ENCODE peak calls at places on chromosomes 3 and 15, in six cellular contexts. V is transverse colon, P is ovary, X is uterus, Z is endothelial cell of umbilical vein, T is esophagus squamous epithelium. M is an unnamed sample.

GRCh38 chr3:174488527-174488926 is 370.6 kb upstream of the NAALADL2 start:
- DNase-seq in V (no peak), P (no peak), X (no peak), Z (no peak), T (no peak), M (no peak)

GRCh38 chr3:2212211-2212610 is 113.5 kb downstream of the CNTN4 start:
- DNase-seq in V (no peak), P (no peak), X (no peak), Z (no peak), T (no peak), M (no peak)

GRCh38 chr3:184042617-184043016 is 10.2 kb upstream of the HTR3C start:
- DNase-seq in V (no peak), P (no peak), X (no peak), Z (no peak), T (no peak), M (no peak)

GRCh38 chr15:67382723-67383122 is 128.1 kb downstream of the IQCH start:
- DNase-seq in V (no peak), P (no peak), X (no peak), Z (no peak), T (no peak), M (no peak)

GRCh38 chr15:83320404-83320803 is 35.9 kb upstream of the BNC1 start:
- DNase-seq in V (no peak), P (no peak), X (no peak), Z (no peak), T (no peak), M (no peak)

GRCh38 chr3:112815981-112816380 is 30.7 kb downstream of the CD200R1L start:
- DNase-seq in V (no peak), P (no peak), X (no peak), Z (no peak), T (no peak), M (no peak)

GRCh38 chr3:188749830-188750229 is 421.9 kb upstream of the TPRG1 start:
- DNase-seq in V (no peak), P (no peak), X (no peak), Z (no peak), T (no peak), M (no peak)

GRCh38 chr15:32671339-32672325 is 30.1 kb downstream of the SCG5 start:
- DNase-seq in V (no peak), P (no peak), X (no peak), Z (no peak), T (no peak), M (no peak)

GRCh38 chr15:25844542-25844941 is 18.6 kb downstream of the ATP10A start:
- DNase-seq in V (no peak), P (no peak), X (no peak), Z (no peak), T (no peak), M (no peak)

GRCh38 chr15:51367322-51367976 is 26.0 kb downstream of the GLDN start:
- DNase-seq in V (no peak), P (peak), X (no peak), Z (no peak), T (no peak), M (no peak)

GRCh38 chr3:55453871-55454496 is 33.1 kb downstream of the WNT5A start:
- DNase-seq in V (no peak), P (no peak), X (no peak), Z (no peak), T (no peak), M (no peak)

GRCh38 chr15:29656636-29657475 is 165.4 kb downstream of the TJP1 start:
- DNase-seq in V (no peak), P (no peak), X (no peak), Z (no peak), T (no peak), M (no peak)

DNA sequence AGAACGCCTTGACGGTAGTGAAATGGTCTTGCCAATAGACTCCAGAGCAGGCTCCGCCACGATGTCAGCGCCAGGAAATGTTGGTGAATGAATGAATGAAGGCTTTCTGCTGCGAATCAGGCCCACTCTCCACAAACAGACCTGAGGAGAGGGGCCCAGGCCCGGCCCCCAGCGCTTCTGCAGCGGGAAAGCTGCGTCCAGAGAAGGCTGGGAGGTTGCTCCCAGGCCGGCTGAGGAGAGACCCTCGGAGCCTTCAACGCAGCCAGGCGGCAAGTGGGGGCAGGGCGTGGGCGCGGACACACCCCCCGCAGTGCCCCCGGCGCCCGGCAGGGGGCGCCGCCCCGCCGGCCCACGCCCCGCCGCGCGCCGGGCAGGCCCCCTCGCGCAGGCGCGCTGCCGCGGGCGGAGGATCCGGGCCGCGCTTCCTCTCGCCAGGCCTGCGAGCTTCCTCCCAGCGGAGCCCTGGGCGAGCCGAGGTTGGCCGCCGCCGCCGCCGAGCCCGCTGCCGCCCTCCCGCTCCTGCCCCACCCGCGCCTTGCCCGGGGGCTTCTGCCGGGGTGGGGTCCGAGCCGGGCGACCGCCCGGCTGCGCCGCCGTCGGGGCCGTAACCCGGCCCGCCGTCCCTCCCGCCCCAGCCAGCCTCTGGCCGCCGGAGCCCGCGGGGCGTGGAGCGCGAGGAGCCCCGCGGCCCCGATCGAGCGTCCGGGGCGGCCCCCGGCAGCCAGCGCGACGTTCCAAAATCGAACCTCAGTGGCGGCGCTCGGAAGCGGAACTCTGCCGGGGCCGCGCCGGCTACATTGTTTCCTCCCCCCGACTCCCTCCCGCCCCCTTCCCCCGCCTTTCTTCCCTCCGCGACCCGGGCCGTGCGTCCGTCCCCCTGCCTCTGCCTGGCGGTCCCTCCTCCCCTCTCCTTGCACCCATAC is at the start of gene CSK:
- DNase-seq in V (peak), P (peak), X (no peak), Z (peak), T (no peak), M (peak)
- TF ChIP-seq POLR2A in V (no peak), P (peak), X (peak), Z (peak), T (no peak), M (peak)

GRCh38 chr3:62318752-62319569 is 54.4 kb downstream of the FEZF2 start:
- DNase-seq in V (peak), P (peak), X (peak), Z (peak), T (peak), M (peak)
- TF ChIP-seq POLR2A in V (no peak), P (peak), X (no peak), Z (no peak), T (no peak), M (no peak)

GRCh38 chr3:158098834-158099424 is 7.3 kb downstream of the SHOX2 start:
- DNase-seq in V (no peak), P (no peak), X (no peak), Z (no peak), T (no peak), M (no peak)

GRCh38 chr3:158100681-158101080 is 5.5 kb downstream of the SHOX2 start:
- DNase-seq in V (no peak), P (no peak), X (no peak), Z (no peak), T (no peak), M (no peak)

GRCh38 chr3:158097141-158097540 is 9.1 kb downstream of the SHOX2 start:
- DNase-seq in V (no peak), P (no peak), X (no peak), Z (no peak), T (no peak), M (no peak)

GRCh38 chr3:158095302-158095997 is 10.8 kb downstream of the SHOX2 start:
- DNase-seq in V (no peak), P (no peak), X (no peak), Z (peak), T (no peak), M (no peak)

GRCh38 chr3:158097571-158098553 is 8.4 kb downstream of the SHOX2 start:
- DNase-seq in V (peak), P (no peak), X (no peak), Z (peak), T (no peak), M (no peak)
- TF ChIP-seq POLR2A in V (no peak), P (no peak), X (no peak), Z (no peak), T (no peak), M (no peak)

GRCh38 chr3:126540342-126540849 is 16.4 kb downstream of the CHST13 start:
- DNase-seq in V (peak), P (peak), X (peak), Z (peak), T (no peak), M (peak)
- TF ChIP-seq POLR2A in V (no peak), P (no peak), X (no peak), Z (no peak), T (no peak), M (no peak)

GRCh38 chr3:9747267-9747666 is 2.5 kb upstream of the OGG1 start:
- DNase-seq in V (no peak), P (no peak), X (no peak), Z (peak), T (no peak), M (peak)

GRCh38 chr3:9750556-9751411 is 1.0 kb downstream of the OGG1 start:
- DNase-seq in V (peak), P (no peak), X (no peak), Z (no peak), T (no peak), M (no peak)

GRCh38 chr3:9746330-9746729 is 3.4 kb upstream of the OGG1 start:
- DNase-seq in V (no peak), P (no peak), X (no peak), Z (peak), T (no peak), M (peak)

GRCh38 chr3:9749333-9749662 is 454 bp upstream of the OGG1 start:
- DNase-seq in V (no peak), P (no peak), X (no peak), Z (no peak), T (no peak), M (no peak)

DNA sequence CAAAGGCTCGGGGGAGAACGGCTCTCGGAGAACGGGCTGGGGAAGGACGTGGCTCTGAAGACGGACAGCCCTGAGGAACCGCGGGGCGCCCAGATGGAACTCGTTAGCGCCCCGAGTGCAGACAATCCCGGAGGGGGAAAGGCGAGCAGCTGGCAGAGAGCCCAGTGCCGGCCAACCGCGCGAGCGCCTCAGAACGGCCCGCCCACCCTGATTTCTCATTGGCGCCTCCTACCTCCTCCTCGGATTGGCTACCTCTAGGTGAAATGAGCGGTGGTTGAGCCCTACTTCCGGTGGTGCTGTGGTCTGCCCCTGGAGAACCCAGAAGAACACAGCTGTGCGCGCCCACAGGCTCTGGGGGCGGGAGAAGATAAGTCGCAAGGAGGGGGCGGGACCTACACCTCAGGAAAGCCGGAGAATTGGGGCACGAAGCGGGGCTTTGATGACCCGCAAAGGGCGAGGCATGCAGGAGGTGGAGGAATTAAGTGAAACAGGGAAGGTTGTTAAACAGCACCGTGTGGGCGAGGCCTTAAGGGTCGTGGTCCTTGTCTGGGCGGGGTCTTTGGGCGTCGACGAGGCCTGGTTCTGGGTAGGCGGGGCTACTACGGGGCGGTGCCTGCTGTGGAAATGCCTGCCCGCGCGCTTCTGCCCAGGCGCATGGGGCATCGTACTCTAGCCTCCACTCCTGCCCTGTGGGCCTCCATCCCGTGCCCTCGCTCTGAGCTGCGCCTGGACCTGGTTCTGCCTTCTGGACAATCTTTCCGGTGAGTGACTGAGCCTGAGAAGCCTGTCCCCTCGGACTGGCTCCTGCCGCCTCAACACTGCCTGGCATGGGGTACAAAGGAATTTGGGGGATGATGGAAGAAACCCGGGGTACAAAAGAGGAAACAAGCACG is at the start of gene OGG1:
- DNase-seq in V (peak), P (peak), X (peak), Z (peak), T (peak), M (peak)
- TF ChIP-seq POLR2A in V (peak), P (peak), X (peak), Z (peak), T (no peak), M (peak)

GRCh38 chr15:74873036-74873755 is at the start of gene SCAMP2:
- DNase-seq in V (peak), P (peak), X (peak), Z (peak), T (peak), M (peak)
- TF ChIP-seq POLR2A in V (peak), P (peak), X (no peak), Z (peak), T (no peak), M (peak)

DNA sequence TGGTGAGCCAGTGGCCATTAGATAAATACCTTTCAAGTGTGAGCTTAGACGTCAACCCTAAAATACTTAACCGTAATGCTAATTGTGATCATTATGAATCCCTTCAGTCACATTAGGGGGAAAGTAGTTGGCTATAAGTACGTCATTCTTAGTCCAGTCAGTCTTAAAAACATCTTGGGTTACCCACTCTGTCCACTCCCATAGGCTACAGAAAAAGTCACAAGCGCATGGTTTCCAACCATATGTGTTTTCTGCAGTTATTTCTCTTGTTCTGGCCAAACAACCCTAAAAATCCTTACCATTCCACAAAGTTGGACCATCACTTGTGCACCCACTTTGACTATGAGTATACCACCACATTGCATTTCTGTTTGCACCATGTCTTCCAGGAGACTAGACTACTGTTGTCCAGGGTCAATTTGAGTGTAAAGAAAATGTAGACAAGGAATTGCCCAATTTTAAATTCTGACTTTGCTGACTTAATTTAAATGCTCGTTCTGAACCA is 3.3 kb downstream of the RPL15 start:
- DNase-seq in V (no peak), P (no peak), X (no peak), Z (no peak), T (no peak), M (no peak)
- TF ChIP-seq POLR2A in V (no peak), P (no peak), X (no peak), Z (no peak), T (no peak), M (no peak)

DNA sequence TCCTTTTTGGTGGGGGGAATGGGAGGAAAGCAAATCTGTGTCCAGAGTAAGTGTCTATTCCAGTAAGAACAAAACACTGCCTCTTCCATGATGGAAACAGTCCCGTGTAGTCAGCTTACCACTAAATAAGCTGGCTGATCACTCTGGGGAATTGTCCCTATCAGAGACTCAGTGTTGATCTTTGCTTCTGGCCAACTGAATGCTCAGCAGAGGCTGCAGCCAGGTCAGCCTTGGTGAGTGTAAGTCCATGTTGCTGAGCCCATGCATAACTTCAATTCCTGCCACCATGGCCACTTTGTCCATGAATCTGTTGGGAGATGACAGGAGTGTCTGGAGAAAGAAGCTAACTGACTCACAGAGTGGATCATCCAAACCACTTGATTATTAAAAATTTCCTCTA is 33.8 kb upstream of the XCR1 start:
- DNase-seq in V (no peak), P (no peak), X (no peak), Z (no peak), T (no peak), M (no peak)
- TF ChIP-seq POLR2A in V (no peak), P (no peak), X (no peak), Z (no peak), T (no peak), M (no peak)

DNA sequence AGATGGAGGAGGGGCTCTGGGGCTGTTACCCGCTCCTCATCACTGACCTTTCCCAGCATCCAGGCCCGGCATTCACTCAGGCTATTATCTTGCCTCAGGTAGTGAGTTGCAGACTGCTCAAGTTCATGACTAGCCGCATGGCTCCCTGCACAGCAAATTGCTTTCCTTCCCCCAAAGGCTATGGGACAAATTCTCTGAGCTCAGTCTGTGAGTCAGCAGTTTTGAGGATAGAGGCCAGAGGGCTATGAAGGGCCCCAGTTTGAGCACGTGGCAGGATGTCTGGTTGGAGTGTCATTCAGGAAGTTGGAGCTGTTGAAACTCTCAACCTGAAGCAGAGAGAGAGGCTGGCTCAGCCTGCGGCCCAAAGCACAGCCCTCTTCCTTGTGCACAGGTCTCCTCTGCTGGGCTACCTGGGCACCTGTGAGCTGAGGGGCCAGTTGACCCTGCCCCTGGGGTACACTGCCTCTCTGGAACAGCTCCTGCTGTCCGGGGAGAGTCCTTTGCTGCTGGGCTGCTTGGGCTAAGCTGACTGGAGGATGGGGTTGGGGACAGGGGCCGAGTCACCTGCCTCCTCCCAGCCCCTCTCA is 7.9 kb downstream of the FAH start:
- DNase-seq in V (peak), P (no peak), X (no peak), Z (peak), T (no peak), M (peak)
- TF ChIP-seq POLR2A in V (no peak), P (no peak), X (no peak), Z (no peak), T (no peak), M (peak)

GRCh38 chr3:42066516-42067181 is 24.5 kb upstream of the TRAK1 start:
- DNase-seq in V (no peak), P (no peak), X (no peak), Z (peak), T (no peak), M (no peak)

GRCh38 chr3:42057561-42058211 is 33.5 kb upstream of the TRAK1 start:
- DNase-seq in V (peak), P (no peak), X (no peak), Z (no peak), T (no peak), M (no peak)

GRCh38 chr3:42063886-42064285 is 27.3 kb upstream of the TRAK1 start:
- DNase-seq in V (no peak), P (no peak), X (no peak), Z (no peak), T (no peak), M (peak)

GRCh38 chr3:42061042-42061710 is 30.0 kb upstream of the TRAK1 start:
- DNase-seq in V (no peak), P (no peak), X (no peak), Z (no peak), T (no peak), M (no peak)

DNA sequence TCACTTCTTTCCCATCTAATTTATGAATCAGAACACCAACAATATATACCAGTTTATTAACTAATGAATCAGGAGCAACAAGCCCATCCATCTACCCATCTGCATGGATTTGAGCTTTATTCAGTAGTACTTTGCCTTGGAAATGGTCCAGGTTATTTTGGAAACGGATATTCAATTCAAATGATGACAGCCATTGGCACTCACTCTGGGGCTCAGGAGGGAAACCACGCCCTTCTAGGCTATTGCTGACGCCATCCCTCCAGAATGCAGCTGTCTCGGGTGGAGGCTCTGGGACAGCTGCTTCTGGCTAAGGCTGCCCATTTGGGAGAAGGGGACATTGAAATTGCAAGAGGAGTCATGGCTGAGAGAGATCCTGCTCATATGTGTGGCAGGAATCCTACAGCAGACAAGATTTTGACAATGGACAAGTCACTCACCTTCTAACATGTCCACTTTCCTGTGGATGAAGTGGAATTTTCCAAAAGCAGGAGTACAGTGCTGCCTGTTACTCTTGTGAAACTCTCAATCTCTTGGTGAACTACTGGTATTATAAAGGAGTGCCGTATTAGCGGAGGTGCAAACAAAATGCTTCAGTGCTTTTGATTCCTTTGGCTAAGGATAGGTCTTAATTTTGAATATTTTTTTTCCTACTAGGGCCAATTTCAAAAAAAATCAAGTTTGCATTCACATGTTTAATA is 29.3 kb upstream of the TRAK1 start:
- DNase-seq in V (peak), P (no peak), X (peak), Z (peak), T (no peak), M (peak)
- TF ChIP-seq POLR2A in V (no peak), P (no peak), X (no peak), Z (no peak), T (no peak), M (no peak)

M was measured in H54.